ENCODE peak calls at places on chromosomes 6 and 20, in nine cellular contexts. T is K562, S is HepG2, U is NB4, D is vagina, J is body of pancreas, R is adrenal gland, V is lower leg skin, H is testis. Y is an unnamed sample.

GRCh38 chr20:13006825-13007224 is 1.9 kb upstream of the SPTLC3 start:
- DNase-seq in T (no peak), S (no peak), U (no peak), D (no peak), J (no peak), R (no peak), V (no peak), H (no peak), Y (no peak)

GRCh38 chr6:40645043-40645442 is 57.9 kb upstream of the LRFN2 start:
- DNase-seq in T (no peak), S (no peak), U (no peak), D (no peak), J (no peak), R (no peak), V (no peak), H (no peak), Y (no peak)

GRCh38 chr6:52801188-52801841 is 2.3 kb downstream of the GSTA1 start:
- DNase-seq in T (no peak), S (peak; percentile 44), U (no peak), D (no peak), J (no peak), R (no peak), V (no peak), H (no peak), Y (no peak)

GRCh38 chr6:160254467-160255312 is 3.9 kb downstream of the SLC22A2 start:
- DNase-seq in T (no peak), S (peak; percentile 81), U (no peak), D (no peak), J (peak; percentile 61), R (no peak), V (no peak), H (no peak), Y (peak; percentile 70)

GRCh38 chr6:140379919-140380318 is 1005.5 kb upstream of the CITED2 start:
- DNase-seq in T (no peak), S (peak; percentile 81), U (no peak), D (no peak), J (no peak), R (no peak), V (no peak), H (no peak), Y (no peak)

GRCh38 chr6:81834141-81834621 is 81.7 kb upstream of the TENT5A start:
- DNase-seq in T (no peak), S (no peak), U (no peak), D (no peak), J (peak; percentile 13), R (peak; percentile 14), V (no peak), H (no peak), Y (peak; percentile 35)

GRCh38 chr6:50815436-50816114 is 3.1 kb upstream of the TFAP2B start:
- DNase-seq in T (peak; percentile 48), S (no peak), U (no peak), D (no peak), J (no peak), R (no peak), V (no peak), H (no peak), Y (no peak)

GRCh38 chr6:37254881-37255280 is 2.7 kb upstream of the TBC1D22B start:
- DNase-seq in T (no peak), S (no peak), U (no peak), D (no peak), J (no peak), R (no peak), V (no peak), H (no peak), Y (no peak)

GRCh38 chr6:25042599-25042936 is 106.8 kb upstream of the RIPOR2 start:
- DNase-seq in T (no peak), S (no peak), U (no peak), D (no peak), J (no peak), R (no peak), V (no peak), H (no peak), Y (no peak)

GRCh38 chr6:13733178-13733851 is 21.7 kb upstream of the RANBP9 start:
- DNase-seq in T (peak; percentile 46), S (peak; percentile 46), U (no peak), D (no peak), J (peak; percentile 50), R (peak; percentile 80), V (peak; percentile 95), H (peak; percentile 84), Y (peak; percentile 66)

GRCh38 chr6:39218868-39219567 is 10.3 kb downstream of the KCNK5 start:
- DNase-seq in T (no peak), S (no peak), U (peak; percentile 81), D (no peak), J (no peak), R (no peak), V (no peak), H (no peak), Y (no peak)

GRCh38 chr6:166251196-166251595 is 57.0 kb downstream of the PRR18 start:
- DNase-seq in T (no peak), S (no peak), U (peak; percentile 22), D (no peak), J (no peak), R (no peak), V (no peak), H (no peak), Y (no peak)

GRCh38 chr6:11496152-11497060 is 41.1 kb upstream of the TMEM170B start:
- DNase-seq in T (peak; percentile 85), S (peak; percentile 91), U (peak; percentile 86), D (no peak), J (peak; percentile 67), R (peak; percentile 73), V (no peak), H (peak; percentile 68), Y (peak; percentile 74)

GRCh38 chr6:142933701-142934100 is 11.3 kb downstream of the HIVEP2 start:
- DNase-seq in T (no peak), S (no peak), U (no peak), D (no peak), J (no peak), R (no peak), V (no peak), H (no peak), Y (no peak)

GRCh38 chr6:142934599-142934998 is 10.4 kb downstream of the HIVEP2 start:
- DNase-seq in T (no peak), S (no peak), U (peak; percentile 46), D (no peak), J (no peak), R (no peak), V (no peak), H (no peak), Y (no peak)

GRCh38 chr6:142934190-142934589 is 10.8 kb downstream of the HIVEP2 start:
- DNase-seq in T (no peak), S (no peak), U (peak; percentile 15), D (no peak), J (no peak), R (no peak), V (no peak), H (no peak), Y (no peak)

GRCh38 chr6:142938510-142938909 is 6.5 kb downstream of the HIVEP2 start:
- DNase-seq in T (no peak), S (no peak), U (no peak), D (no peak), J (no peak), R (no peak), V (no peak), H (no peak), Y (no peak)

DNA sequence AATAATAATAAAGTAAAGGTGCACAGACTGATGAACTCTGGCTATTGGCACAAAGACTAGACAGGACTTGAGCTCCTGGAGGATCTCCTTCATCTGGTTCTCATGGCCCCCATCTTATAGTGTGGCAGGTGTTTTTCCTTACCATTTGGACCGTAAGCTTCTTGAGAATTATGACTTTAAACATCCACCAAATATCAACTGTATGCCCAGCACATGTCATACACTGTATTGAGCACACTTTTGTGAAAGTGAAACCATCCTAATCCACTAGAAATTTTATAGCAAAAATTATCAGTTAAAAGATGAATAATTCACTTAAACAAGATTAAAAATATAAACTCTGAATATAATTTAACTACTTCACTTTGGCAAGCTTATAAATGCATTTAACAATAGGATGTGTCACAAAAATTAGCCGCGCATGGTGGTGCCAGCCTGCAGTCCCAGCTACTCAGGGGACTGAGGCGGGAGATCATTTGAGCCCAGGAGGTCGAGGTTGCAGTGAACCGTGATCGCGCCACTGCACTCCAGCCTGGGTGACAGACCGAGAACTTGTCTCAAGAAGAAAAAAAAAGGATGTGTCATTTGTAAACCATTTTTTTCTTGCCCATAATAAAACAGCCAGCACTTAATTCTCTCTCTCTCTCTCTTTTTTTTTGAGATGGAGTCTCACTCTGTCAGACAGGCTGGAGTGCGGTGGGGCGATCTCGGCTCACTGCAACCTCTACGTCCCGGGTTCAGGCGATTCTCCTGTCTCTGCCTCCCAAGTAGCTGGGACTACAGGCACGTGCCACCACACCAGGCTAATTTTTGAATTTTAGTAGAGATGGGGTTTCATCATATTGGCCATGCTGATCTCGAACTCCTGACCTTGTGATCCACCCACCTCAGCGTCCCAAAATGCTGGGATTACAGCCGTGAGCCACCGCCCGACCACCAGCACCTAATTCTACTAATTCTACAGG is 9.1 kb downstream of the HIVEP2 start:
- DNase-seq in T (no peak), S (no peak), U (no peak), D (no peak), J (no peak), R (no peak), V (no peak), H (no peak), Y (peak; percentile 19)
- TF ChIP-seq POLR2A in T (no peak), S (no peak), U (no peak), D (no peak), J (no peak), R (no peak), V (no peak), H (no peak), Y (no peak)

DNA sequence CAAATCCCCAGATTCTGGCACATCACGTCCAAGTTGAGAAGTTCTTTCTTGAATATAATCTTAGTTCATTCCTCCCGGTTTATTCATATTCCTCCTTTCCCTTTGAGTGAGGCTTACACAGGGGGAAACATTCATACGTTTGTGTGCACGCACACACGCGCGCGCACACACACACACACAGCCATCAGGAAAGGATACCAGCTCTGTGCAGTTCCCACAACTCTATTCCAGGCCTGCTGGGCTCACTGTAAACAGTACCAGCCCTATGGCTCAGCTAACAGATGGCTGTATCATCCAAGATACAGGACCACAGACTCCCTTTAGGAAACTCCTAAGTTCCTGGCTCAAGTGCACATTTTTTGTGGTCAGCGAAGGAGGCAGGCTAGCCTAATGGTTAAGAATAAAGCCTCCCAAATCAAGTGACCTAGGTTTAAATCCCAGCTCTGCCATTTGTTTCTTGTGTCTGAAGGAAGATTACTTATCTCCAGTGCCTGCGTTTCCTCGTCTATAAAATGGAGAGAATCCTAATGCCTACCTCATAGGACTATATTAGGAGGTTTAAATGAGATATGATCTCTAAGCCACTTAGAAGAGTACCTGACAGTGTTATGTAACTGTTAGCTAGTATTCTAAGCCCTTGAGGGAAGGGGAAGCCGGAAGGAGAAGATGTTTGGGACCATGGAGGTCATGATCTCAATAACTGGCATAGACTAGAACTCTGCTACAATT is 3.7 kb upstream of the TAF8 start:
- DNase-seq in T (peak; percentile 57), S (no peak), U (no peak), D (no peak), J (no peak), R (no peak), V (no peak), H (no peak), Y (no peak)
- TF ChIP-seq POLR2A in T (no peak), S (no peak), U (no peak), D (no peak), J (no peak), R (no peak), V (no peak), H (no peak), Y (no peak)

GRCh38 chr6:44000164-44000842 is 126.9 kb downstream of the MRPL14 start:
- DNase-seq in T (no peak), S (no peak), U (peak; percentile 73), D (no peak), J (peak; percentile 41), R (no peak), V (no peak), H (no peak), Y (peak; percentile 60)
- TF ChIP-seq POLR2A in T (no peak), S (no peak), U (no peak), D (no peak), J (peak; percentile 27), R (no peak), V (no peak), H (no peak), Y (peak; percentile 10)

GRCh38 chr20:32215147-32215546 is 7.5 kb downstream of the POFUT1 start:
- DNase-seq in T (no peak), S (no peak), U (no peak), D (no peak), J (no peak), R (no peak), V (no peak), H (no peak), Y (no peak)
- TF ChIP-seq POLR2A in T (no peak), S (no peak), U (no peak), D (no peak), J (no peak), R (no peak), V (no peak), H (no peak), Y (no peak)

Y was measured in transverse colon.